ENCODE peak calls at places on chromosomes 6 and 20, in five cellular contexts. T, W, M, V and C are unnamed samples.

GRCh38 chr20:33811763-33812672 is 870 bp downstream of the CHMP4B start:
- DNase-seq in W (peak; percentile 91), V (peak; percentile 32), T (peak; percentile 17), M (peak; percentile 62), C (peak; percentile 11)

GRCh38 chr6:41581381-41581991 is 35.3 kb downstream of the FOXP4 start:
- DNase-seq in M (peak; percentile 81), V (no peak), T (no peak), W (peak; percentile 89), C (no peak)

GRCh38 chr6:36042618-36043260 is 15.1 kb downstream of the MAPK14 start:
- DNase-seq in T (no peak), M (no peak), W (no peak), V (no peak), C (no peak)

GRCh38 chr20:39778847-39779641 is 816.9 kb downstream of the DHX35 start:
- DNase-seq in M (no peak), W (no peak), V (no peak), T (no peak), C (no peak)

GRCh38 chr20:46731770-46732169 is 22.3 kb downstream of the SLC2A10 start:
- DNase-seq in W (no peak), T (no peak), V (no peak), M (no peak), C (no peak)

GRCh38 chr6:56517155-56517745 is 125.4 kb downstream of the DST start:
- DNase-seq in V (no peak), M (no peak), W (peak; percentile 84), T (no peak), C (no peak)

GRCh38 chr20:55160996-55161395 is 685.6 kb downstream of the DOK5 start:
- DNase-seq in V (peak; percentile 76), T (no peak), M (no peak), W (no peak), C (no peak)

GRCh38 chr20:30812739-30813411 is 444.6 kb upstream of the DEFB115 start:
- DNase-seq in T (no peak), M (no peak), V (no peak), W (no peak), C (no peak)

GRCh38 chr20:4709261-4710105 is 12.2 kb upstream of the PRND start:
- DNase-seq in W (no peak), M (no peak), T (no peak), V (no peak), C (no peak)

GRCh38 chr20:5100684-5101347 is 18.9 kb downstream of the PCNA start:
- DNase-seq in M (peak; percentile 81), V (no peak), W (peak; percentile 66), T (peak; percentile 59), C (peak; percentile 63)

GRCh38 chr6:74971631-74972030 is 234.2 kb downstream of the COL12A1 start:
- DNase-seq in M (no peak), T (no peak), W (peak; percentile 4), V (no peak), C (no peak)
- H3K9me3 ChIP-seq in M (no peaks in the 10 kb centered on the region), T (no peaks in the 10 kb centered on the region), W (no peaks in the 10 kb centered on the region), V (no peaks in the 10 kb centered on the region), C (no peaks in the 10 kb centered on the region)

DNA sequence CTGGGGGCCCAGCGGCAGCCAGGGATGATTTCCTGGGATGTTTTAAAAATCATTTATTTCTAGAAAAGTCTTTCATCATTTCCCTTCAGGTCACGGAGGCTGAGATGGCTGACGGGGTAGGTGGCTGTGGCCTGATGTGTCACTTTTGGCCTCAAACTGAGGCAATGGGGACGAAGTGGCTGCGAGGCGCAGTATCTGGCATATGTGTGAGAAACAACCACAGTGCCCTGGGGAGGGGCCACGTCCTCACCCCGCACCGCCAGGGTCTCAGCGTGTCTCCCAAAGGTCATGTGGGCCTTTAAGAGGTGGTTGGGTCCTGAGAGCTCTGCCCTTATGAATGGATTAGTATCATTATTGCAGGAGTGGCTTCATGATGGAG is 120.0 kb downstream of the CEBPB start:
- DNase-seq in T (no peak), V (no peak), W (no peak), M (no peak), C (no peak)
- H3K9me3 ChIP-seq in T (no peaks in the 10 kb centered on the region), V (no peaks in the 10 kb centered on the region), W (no peaks in the 10 kb centered on the region), M (peaks cover 4% of the 10 kb centered on the region), C (no peaks in the 10 kb centered on the region)

GRCh38 chr6:109770047-109770446 is 79.0 kb downstream of the FIG4 start:
- DNase-seq in V (no peak), M (no peak), T (no peak), W (no peak), C (no peak)
- H3K9me3 ChIP-seq in V (no peaks in the 10 kb centered on the region), M (no peaks in the 10 kb centered on the region), T (no peaks in the 10 kb centered on the region), W (no peaks in the 10 kb centered on the region), C (no peaks in the 10 kb centered on the region)

GRCh38 chr6:22582806-22583205 is 13.4 kb downstream of the HDGFL1 start:
- DNase-seq in T (no peak), W (peak; percentile 19), M (no peak), V (no peak), C (no peak)

GRCh38 chr6:22583927-22584326 is 14.6 kb downstream of the HDGFL1 start:
- DNase-seq in W (no peak), V (no peak), M (no peak), T (no peak), C (no peak)

GRCh38 chr6:22589118-22589517 is 19.8 kb downstream of the HDGFL1 start:
- DNase-seq in W (no peak), M (no peak), V (no peak), T (no peak), C (no peak)

GRCh38 chr6:22583230-22583629 is 13.9 kb downstream of the HDGFL1 start:
- DNase-seq in V (no peak), M (no peak), T (no peak), W (no peak), C (no peak)
- H3K9me3 ChIP-seq in V (no peaks in the 10 kb centered on the region), M (no peaks in the 10 kb centered on the region), T (no peaks in the 10 kb centered on the region), W (no peaks in the 10 kb centered on the region), C (no peaks in the 10 kb centered on the region)

DNA sequence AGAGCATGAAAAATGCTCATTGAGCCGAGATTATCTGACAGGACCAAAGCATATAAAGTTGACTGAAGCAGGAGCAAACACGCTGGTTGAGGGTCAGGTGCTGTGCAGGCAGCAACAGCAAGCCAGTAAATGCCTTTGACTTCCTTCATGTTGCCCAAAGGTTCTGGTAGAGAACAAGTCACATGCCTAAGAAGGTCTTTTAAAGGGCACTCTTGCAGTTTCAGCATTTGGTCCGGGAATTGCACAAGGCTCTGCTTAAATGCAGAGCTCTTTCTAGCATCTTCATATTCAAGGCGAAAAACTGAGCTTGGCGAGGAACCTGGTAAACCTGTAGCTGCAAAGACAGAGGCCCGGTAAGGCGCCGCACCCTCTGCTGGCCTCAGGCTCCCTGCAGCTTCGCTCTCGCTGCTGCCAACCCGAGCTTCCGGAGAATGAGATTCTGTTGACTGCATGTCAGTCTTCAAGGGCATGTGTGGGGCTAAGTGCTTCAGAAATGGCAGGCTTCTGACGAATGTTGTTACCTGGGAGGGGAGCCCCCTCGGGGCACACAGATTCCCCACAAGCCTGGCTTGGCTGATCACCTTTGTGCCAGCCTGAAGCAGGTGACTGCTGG is 205.2 kb downstream of the KIF16B start:
- DNase-seq in V (no peak), M (no peak), W (no peak), T (no peak), C (no peak)
- H3K9me3 ChIP-seq in V (no peaks in the 10 kb centered on the region), M (no peaks in the 10 kb centered on the region), W (no peaks in the 10 kb centered on the region), T (no peaks in the 10 kb centered on the region), C (no peaks in the 10 kb centered on the region)

GRCh38 chr6:131053546-131054240 is 9.4 kb downstream of the EPB41L2 start:
- DNase-seq in T (no peak), W (no peak), V (peak; percentile 71), M (peak; percentile 56), C (no peak)
- H3K9me3 ChIP-seq in T (peaks cover 4% of the 10 kb centered on the region), W (peaks cover 26% of the 10 kb centered on the region), V (peaks cover 16% of the 10 kb centered on the region), M (peaks cover 42% of the 10 kb centered on the region), C (peaks cover 11% of the 10 kb centered on the region)

DNA sequence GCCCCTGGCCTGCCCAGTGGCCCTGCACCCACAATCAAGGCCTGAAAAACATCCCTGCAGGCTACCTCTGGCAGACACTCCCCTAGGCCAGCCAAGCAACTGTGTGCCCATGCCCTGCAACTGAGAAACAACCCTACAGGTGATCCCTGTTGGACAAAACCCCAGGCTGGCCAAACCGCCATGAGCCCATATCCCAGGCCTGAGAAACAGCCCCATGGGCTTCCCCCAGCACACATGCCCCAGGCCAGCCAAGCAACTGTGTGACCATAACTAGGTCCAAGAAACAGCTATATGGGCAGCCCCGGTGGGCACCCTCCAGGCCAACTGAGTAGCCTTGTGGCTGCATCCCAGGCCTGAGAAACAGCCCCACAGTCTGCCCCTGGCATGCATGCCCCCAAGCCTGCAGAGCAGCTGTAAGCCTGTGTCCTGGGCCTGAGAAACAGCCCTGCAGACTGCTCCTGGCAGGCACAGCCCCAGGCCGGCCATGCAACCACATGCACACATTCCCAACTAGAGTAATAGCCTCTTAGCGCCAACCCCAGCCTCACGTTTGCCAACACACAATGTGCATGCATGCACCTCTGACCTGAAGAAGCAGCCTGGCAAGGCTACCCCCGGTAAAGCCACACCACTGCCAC is 41.0 kb upstream of the SRSF6 start:
- DNase-seq in W (no peak), V (no peak), T (no peak), M (no peak), C (no peak)
- H3K9me3 ChIP-seq in W (peaks cover 2% of the 10 kb centered on the region), V (no peaks in the 10 kb centered on the region), T (no peaks in the 10 kb centered on the region), M (peaks cover 30% of the 10 kb centered on the region), C (peaks cover 6% of the 10 kb centered on the region)

GRCh38 chr20:60627751-60628565 is 624.1 kb upstream of the CDH4 start:
- DNase-seq in V (no peak), W (no peak), M (peak; percentile 3), T (no peak), C (no peak)
- H3K9me3 ChIP-seq in V (no peaks in the 10 kb centered on the region), W (peaks cover 15% of the 10 kb centered on the region), M (no peaks in the 10 kb centered on the region), T (no peaks in the 10 kb centered on the region), C (no peaks in the 10 kb centered on the region)

DNA sequence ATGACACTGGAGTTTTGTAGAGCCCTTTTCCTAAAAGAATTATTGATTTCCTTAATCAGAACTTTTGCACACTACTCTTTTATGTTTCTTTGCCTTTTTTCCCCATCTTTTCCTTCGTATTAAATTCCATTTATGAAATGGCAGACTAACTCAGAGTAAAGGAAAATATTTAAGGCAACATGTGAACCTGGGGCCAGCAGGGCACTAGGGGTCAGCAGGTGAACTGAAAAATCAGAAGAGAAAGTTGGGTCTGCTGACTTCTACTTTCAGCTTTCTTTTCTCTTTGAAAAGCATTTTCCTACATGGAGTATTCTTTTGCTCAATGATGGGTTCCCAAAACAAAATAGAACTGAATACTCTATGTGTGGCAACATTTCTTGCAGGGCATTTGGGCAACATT is 226.6 kb upstream of the EXOC2 start:
- DNase-seq in W (no peak), V (no peak), M (no peak), T (no peak), C (no peak)
- H3K9me3 ChIP-seq in W (peaks cover 17% of the 10 kb centered on the region), V (peaks cover 7% of the 10 kb centered on the region), M (peaks cover 3% of the 10 kb centered on the region), T (no peaks in the 10 kb centered on the region), C (no peaks in the 10 kb centered on the region)

GRCh38 chr6:167550936-167551633 is 226.2 kb downstream of the TTLL2 start:
- DNase-seq in M (no peak), T (no peak), W (no peak), V (no peak), C (no peak)
- H3K9me3 ChIP-seq in M (no peaks in the 10 kb centered on the region), T (no peaks in the 10 kb centered on the region), W (peaks cover 55% of the 10 kb centered on the region), V (peaks cover 2% of the 10 kb centered on the region), C (no peaks in the 10 kb centered on the region)